ENCODE peak calls at places on chromosomes 7 and 10, in seven cellular contexts. K, R, M, S, I, J and N are unnamed samples. For H3K9me3, the result is how much of the 10 kb centered on the place peaks cover.

GRCh38 chr7:132024290-132024689 is 467.9 kb upstream of the PODXL start:
- DNase-seq in I (no peak), K (no peak), S (no peak), R (no peak), J (no peak), M (no peak), N (no peak)

GRCh38 chr7:18597759-18598158 is 102.2 kb downstream of the HDAC9 start:
- DNase-seq in S (no peak), R (no peak), K (no peak), J (no peak), M (no peak), I (no peak), N (no peak)

GRCh38 chr10:47421057-47421952 is 37.2 kb upstream of the ZNF488 start:
- DNase-seq in K (no peak), M (no peak), S (no peak), J (no peak), R (peak), I (no peak), N (peak)

GRCh38 chr10:77741746-77742145 is 104.1 kb upstream of the KCNMA1 start:
- DNase-seq in R (no peak), I (no peak), K (no peak), M (no peak), S (no peak), J (no peak), N (peak)

GRCh38 chr7:33673029-33673700 is 232.2 kb upstream of the BMPER start:
- DNase-seq in S (no peak), M (peak), J (no peak), I (no peak), R (no peak), K (no peak), N (no peak)

GRCh38 chr7:36749282-36749960 is 25.1 kb upstream of the AOAH start:
- DNase-seq in M (no peak), I (no peak), J (no peak), R (no peak), S (no peak), K (no peak), N (no peak)

GRCh38 chr10:103759100-103759781 is 96.1 kb downstream of the SH3PXD2A start:
- DNase-seq in K (no peak), S (no peak), J (no peak), R (peak), I (no peak), M (no peak), N (peak)

GRCh38 chr10:116590590-116591444 is at the start of gene PNLIPRP1:
- DNase-seq in K (no peak), J (no peak), I (no peak), M (no peak), S (no peak), R (no peak), N (no peak)

GRCh38 chr10:31401287-31401686 is 82.3 kb downstream of the ZEB1 start:
- DNase-seq in K (no peak), M (no peak), S (no peak), R (no peak), J (no peak), I (no peak), N (no peak)

GRCh38 chr10:100715445-100716385 is 29.7 kb upstream of the PAX2 start:
- DNase-seq in M (peak), J (no peak), K (no peak), S (peak), I (no peak), R (no peak), N (no peak)
- H3K4me3 ChIP-seq in M (no peak), J (no peak), K (no peak), S (peak), I (peak), R (peak), N (no peak)

DNA sequence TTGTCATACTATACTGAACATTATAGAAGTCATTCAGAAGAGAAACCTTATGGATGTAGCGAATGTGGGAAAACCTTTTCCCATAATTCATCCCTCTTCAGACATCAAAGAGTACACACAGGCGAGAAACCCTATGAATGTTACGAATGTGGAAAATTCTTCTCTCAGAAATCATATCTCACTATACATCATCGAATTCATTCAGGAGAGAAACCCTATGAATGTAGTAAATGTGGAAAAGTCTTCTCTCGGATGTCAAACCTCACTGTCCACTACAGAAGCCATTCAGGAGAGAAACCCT is 19.4 kb downstream of the RBAK start:
- DNase-seq in R (no peak), S (no peak), M (no peak), J (no peak), I (no peak), K (no peak), N (no peak)
- H3K9me3 ChIP-seq in R (half or more), S (half or more), M (half or more), J (half or more), I (under half), K (half or more), N (half or more)

GRCh38 chr10:71887767-71888166 is 36.7 kb upstream of the PSAP start:
- DNase-seq in J (no peak), M (no peak), I (no peak), R (no peak), K (peak), S (no peak), N (no peak)
- H3K4me3 ChIP-seq in J (peak), M (no peak), I (peak), R (no peak), K (no peak), S (no peak), N (no peak)

DNA sequence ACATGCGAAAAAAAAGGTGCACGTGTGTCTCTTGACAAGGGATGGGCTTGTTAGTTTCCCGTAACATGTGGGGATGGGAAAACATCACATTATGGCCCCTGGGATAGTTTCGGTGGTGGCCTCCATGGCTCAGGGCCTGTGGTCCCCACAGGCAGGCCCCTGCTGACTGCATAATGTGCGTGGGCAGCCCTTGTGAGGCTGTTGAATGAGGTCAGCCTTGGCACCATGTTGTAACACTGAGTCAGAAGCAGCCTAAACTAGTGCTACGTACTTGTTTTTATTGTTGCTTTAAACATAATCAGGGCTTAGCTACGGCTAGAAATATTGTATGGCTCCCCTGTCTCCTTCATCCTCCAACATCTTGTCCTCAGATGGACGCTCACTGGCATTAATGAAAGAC is 80.6 kb downstream of the BEND7 start:
- DNase-seq in K (no peak), I (no peak), M (no peak), J (no peak), S (no peak), R (no peak), N (peak)
- H3K9me3 ChIP-seq in K (under half), I (under half), M (under half), J (under half), S (under half), R (under half), N (under half)